ENCODE peak calls at places on chromosomes 13 and 19, in seven cellular contexts. N is MM.1S, T is GM23248, L is hepatocyte, J is PC-3, C is GM23338, I is OCI-LY7. O is an unnamed sample.

GRCh38 chr19:39539165-39539518 is 819 bp downstream of the EID2 start:
- DNase-seq in N (no peak), L (peak), C (peak), T (no peak), J (peak), I (peak), O (peak)

GRCh38 chr13:65268009-65268408 is 1962.1 kb downstream of the PCDH9 start:
- DNase-seq in C (no peak), T (no peak), N (peak), I (no peak), L (no peak), J (no peak), O (no peak)

GRCh38 chr13:52845766-52846566 is 2.5 kb downstream of the PCDH8 start:
- DNase-seq in J (no peak), N (no peak), T (peak), I (no peak), C (peak), L (peak), O (peak)

GRCh38 chr13:110625771-110626321 is 10.5 kb downstream of the NAXD start:
- DNase-seq in T (no peak), L (peak), N (no peak), J (peak), C (no peak), I (no peak), O (no peak)

GRCh38 chr13:64248371-64249065 is 2832.9 kb upstream of the PCDH20 start:
- DNase-seq in N (no peak), J (no peak), I (no peak), C (no peak), T (no peak), L (no peak), O (no peak)

GRCh38 chr13:109293166-109293565 is 493.2 kb downstream of the IRS2 start:
- DNase-seq in J (no peak), I (no peak), N (no peak), C (no peak), T (no peak), L (no peak), O (no peak)

GRCh38 chr13:20428666-20429644 is 96.7 kb downstream of the CRYL1 start:
- DNase-seq in J (peak), N (no peak), I (no peak), L (no peak), T (peak), C (no peak), O (no peak)

GRCh38 chr13:32734511-32734910 is 148.3 kb downstream of the PDS5B start:
- DNase-seq in L (no peak), N (no peak), J (peak), C (no peak), T (peak), I (no peak), O (no peak)

GRCh38 chr19:51593138-51593890 is 22.2 kb downstream of the ZNF175 start:
- DNase-seq in C (peak), L (no peak), I (no peak), N (no peak), J (no peak), T (peak), O (no peak)

GRCh38 chr19:55156202-55157063 is 1.1 kb downstream of the TNNI3 start:
- DNase-seq in T (peak), C (peak), N (no peak), I (peak), L (peak), J (peak), O (peak)

GRCh38 chr19:45280471-45280961 is 29.4 kb downstream of the MARK4 start:
- DNase-seq in C (no peak), L (peak), I (no peak), N (no peak), J (no peak), T (no peak), O (no peak)

GRCh38 chr13:76398426-76398825 is 487.8 kb downstream of the KCTD12 start:
- DNase-seq in L (no peak), N (no peak), J (no peak), I (no peak), C (no peak), T (peak), O (no peak)

GRCh38 chr13:112756967-112757758 is 67.3 kb downstream of the ATP11A start:
- DNase-seq in L (peak), C (no peak), I (no peak), T (no peak), J (no peak), N (no peak), O (peak)

GRCh38 chr13:76016799-76017198 is 380.7 kb downstream of the LMO7 start:
- DNase-seq in I (peak), N (peak), C (peak), L (peak), T (peak), J (peak), O (peak)

GRCh38 chr13:98653471-98653985 is 76.6 kb upstream of the STK24 start:
- DNase-seq in C (peak), L (peak), N (peak), T (peak), I (peak), J (peak), O (peak)

GRCh38 chr19:39327990-39328705 is 7.5 kb upstream of the LRFN1 start:
- DNase-seq in C (peak), T (peak), J (peak), L (peak), N (peak), I (peak), O (peak)

GRCh38 chr13:33285420-33286124 is at the start of gene STARD13:
- DNase-seq in I (no peak), C (peak), N (peak), T (peak), J (peak), L (peak), O (peak)

GRCh38 chr19:33064778-33065550 is at the start of gene RHPN2:
- DNase-seq in T (peak), C (peak), L (peak), I (peak), J (peak), N (peak), O (peak)

GRCh38 chr19:1469936-1470863 is 8.8 kb downstream of the C19orf25 start:
- DNase-seq in J (peak), C (peak), T (peak), N (peak), L (peak), I (peak), O (peak)

GRCh38 chr19:601790-602189 is 12.1 kb downstream of the HCN2 start:
- DNase-seq in T (no peak), J (no peak), C (no peak), N (no peak), I (no peak), L (no peak), O (no peak)

GRCh38 chr19:5403968-5404640 is 51.1 kb upstream of the ZNRF4 start:
- DNase-seq in C (peak), T (peak), N (peak), I (peak), L (peak), J (peak), O (peak)

GRCh38 chr13:95710313-95710712 is 33.4 kb downstream of the DNAJC3 start:
- DNase-seq in T (peak), C (no peak), I (no peak), J (peak), N (no peak), L (no peak), O (no peak)

GRCh38 chr13:27135023-27135422 is 36.6 kb downstream of the USP12 start:
- DNase-seq in L (no peak), N (no peak), T (no peak), C (no peak), J (peak), I (no peak), O (no peak)

GRCh38 chr13:39578821-39579291 is 24.1 kb downstream of the LHFPL6 start:
- DNase-seq in T (no peak), N (no peak), J (no peak), I (peak), C (no peak), L (no peak), O (no peak)

GRCh38 chr13:28471408-28471807 is 23.5 kb downstream of the FLT1 start:
- DNase-seq in J (no peak), C (no peak), L (no peak), N (no peak), T (no peak), I (no peak), O (no peak)

GRCh38 chr13:94435604-94436226 is 43.8 kb downstream of the DCT start:
- DNase-seq in N (peak), J (peak), I (peak), C (peak), L (peak), T (peak), O (peak)

GRCh38 chr19:16419671-16420394 is 51.9 kb downstream of the EPS15L1 start:
- DNase-seq in J (no peak), I (no peak), L (no peak), N (no peak), C (peak), T (no peak), O (no peak)
- H3K4me2 ChIP-seq in J (no peak), I (no peak), L (no peak), N (no peak), C (no peak), T (no peak), O (no peak)

DNA sequence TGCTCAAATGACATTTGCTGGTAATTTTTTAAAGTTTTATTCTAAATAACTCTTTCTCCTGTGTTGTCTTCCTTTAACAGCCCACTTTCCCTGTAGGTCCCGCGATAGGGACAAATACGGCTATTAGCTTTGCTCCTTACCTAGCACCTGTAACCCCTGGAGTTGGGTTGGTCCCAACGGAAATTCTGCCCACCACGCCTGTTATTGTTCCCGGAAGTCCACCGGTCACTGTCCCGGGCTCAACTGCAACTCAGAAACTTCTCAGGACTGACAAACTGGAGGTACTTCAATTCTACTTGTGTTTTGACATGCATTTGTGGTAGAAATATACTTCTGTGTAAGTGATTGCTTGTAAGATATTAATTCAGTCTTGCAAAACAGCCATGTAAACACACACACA is 91.0 kb upstream of the RAP2A start:
- DNase-seq in N (no peak), I (no peak), T (no peak), J (no peak), L (no peak), C (no peak), O (no peak)
- H3K27ac ChIP-seq in N (no peak), I (no peak), T (no peak), J (no peak), L (no peak), C (no peak), O (no peak)

DNA sequence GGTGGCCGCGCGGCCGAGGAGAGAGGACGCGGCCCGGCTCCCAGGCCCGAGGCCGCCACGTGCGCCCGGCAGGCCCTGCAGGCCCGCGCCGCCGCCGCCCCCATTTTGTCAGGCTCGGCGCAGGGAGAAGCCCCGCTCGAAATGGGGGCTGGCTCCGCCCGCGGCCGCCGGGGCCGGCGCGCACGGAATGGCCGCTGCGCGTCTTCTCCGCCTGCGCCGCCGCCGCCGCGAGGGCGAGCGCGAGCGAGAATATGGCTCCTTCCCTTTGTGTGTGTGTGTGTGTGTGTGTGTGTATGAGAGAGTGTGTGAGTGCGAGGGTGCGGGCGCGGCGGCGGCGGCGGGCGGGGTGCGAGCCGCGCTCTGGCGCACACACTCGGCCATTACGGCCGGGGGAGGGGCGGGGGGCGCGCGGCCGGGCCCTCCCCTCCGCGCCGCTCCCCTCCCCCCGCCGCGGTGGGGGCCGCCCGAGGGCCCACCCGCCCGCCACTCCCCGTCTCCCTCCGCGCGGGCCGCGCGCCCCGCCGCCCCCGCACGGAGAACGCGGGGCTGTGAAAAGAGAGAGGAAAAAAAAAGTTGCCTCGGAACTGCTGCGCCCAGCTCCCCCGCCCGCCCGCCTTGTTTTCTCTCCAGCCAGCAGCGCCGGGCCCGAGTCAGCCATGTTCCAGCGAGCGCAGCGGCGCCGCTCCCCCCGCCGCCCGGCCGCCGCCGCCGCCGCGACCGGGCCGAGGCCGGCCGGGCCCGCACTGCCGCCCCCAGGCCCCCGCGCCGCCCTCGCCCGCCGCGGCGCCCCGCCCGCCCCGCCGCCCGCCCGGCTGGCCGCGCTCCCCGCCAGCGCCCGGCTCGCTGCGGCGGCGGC is 1.0 kb downstream of the HMGB1 start:
- DNase-seq in I (peak), N (peak), T (peak), L (peak), C (peak), J (peak), O (peak)
- TF ChIP-seq EZH2phosphoT487 in I (no peak), N (no peak), T (no peak), L (no peak), C (no peak), J (no peak), O (no peak)

GRCh38 chr19:14509382-14509781 is 8.8 kb downstream of the DNAJB1 start:
- DNase-seq in J (no peak), I (no peak), L (no peak), C (no peak), T (no peak), N (no peak), O (no peak)

GRCh38 chr19:14503285-14503684 is 7.4 kb upstream of the GIPC1 start:
- DNase-seq in I (no peak), C (no peak), L (no peak), N (no peak), T (no peak), J (no peak), O (no peak)

GRCh38 chr19:14507704-14508246 is 10.4 kb downstream of the DNAJB1 start:
- DNase-seq in N (no peak), T (peak), C (no peak), I (no peak), J (peak), L (peak), O (no peak)

GRCh38 chr19:14502334-14503092 is 6.6 kb upstream of the GIPC1 start:
- DNase-seq in I (no peak), N (no peak), C (no peak), L (no peak), J (peak), T (peak), O (no peak)

GRCh38 chr19:14505488-14506239 is 9.7 kb upstream of the GIPC1 start:
- DNase-seq in J (peak), N (no peak), T (peak), I (peak), C (peak), L (peak), O (peak)
- H3K4me2 ChIP-seq in J (peak), N (no peak), T (peak), I (no peak), C (no peak), L (peak), O (no peak)

DNA sequence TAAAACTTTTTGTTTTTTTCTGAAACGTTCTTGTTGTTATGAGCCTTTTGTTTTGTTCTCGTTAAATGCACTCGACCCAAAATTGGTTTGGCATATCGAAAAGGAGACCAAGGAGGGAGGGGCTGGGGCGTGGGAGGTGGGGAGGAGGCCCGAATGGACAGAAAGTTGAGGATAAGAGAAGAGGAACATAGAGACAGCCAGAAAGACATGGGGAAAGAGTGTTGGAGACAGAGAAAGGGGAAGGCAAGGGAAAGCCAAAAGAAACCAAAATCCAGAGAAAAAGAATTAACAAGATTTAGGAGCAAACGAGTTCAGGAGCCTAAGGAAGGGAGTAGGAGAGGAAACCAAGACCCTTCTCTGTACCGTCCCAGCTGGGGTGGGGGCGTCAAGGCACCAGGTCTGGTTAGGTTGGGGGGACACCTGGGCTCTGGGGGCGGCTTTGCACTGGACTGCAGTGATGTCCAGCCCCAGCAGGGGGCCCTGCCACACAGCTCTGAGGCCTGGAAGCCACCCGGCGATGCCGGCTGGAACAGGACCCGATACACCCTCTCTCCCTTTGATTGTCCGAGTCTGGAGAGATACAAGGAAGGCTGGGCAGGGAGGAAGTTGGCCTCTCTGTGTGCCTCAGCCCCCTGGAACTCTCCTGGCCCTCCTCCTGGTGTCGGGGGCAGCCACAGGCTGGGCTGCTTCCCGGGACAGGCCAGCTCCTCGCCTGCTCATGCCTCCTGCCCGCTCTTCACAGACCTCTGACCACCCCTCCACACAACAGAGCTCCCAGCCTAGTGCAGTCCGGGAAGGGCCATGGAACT is 11.6 kb upstream of the ASF1B start:
- DNase-seq in I (peak), J (peak), T (peak), N (no peak), L (peak), C (peak), O (peak)
- H3K27ac ChIP-seq in I (no peak), J (no peak), T (peak), N (no peak), L (peak), C (peak), O (peak)

DNA sequence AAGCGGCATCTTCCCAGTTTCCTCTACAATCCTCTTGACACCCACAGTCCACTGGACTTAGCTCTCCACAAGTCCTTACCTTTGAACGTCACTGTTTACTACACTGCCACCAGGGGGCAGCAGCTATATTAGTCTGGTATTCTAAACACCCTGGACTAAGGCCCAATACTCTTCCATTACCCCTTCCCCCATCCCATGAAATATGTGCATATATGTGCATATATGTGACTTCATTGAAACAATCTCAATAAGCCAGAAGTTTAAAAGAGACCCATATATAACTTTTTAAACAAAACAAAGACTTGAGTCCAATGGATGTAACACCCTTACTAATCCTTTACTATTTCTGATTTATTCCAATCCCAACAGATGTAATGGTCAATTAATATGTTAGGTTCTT is 15.5 kb downstream of the GGACT start:
- DNase-seq in T (peak), L (peak), I (peak), N (peak), C (peak), J (peak), O (peak)
- TF ChIP-seq EZH2phosphoT487 in T (no peak), L (no peak), I (no peak), N (no peak), C (no peak), J (no peak), O (no peak)

GRCh38 chr13:46982856-46983582 is 86.2 kb upstream of the HTR2A start:
- DNase-seq in J (no peak), L (no peak), N (peak), C (no peak), I (peak), T (no peak), O (no peak)
- H3K4me2 ChIP-seq in J (peak), L (no peak), N (peak), C (no peak), I (peak), T (no peak), O (no peak)